ENCODE peak calls at places on chromosomes 12 and 14, in eight cellular contexts. O is PC-9; U is CD4-positive, CD25-positive, alpha-beta regulatory T cell; C is CD8-positive, alpha-beta memory T cell; Q is transverse colon; S is uterus; K is psoas muscle; Y is thyroid gland. X is an unnamed sample. For H3K9me3, the result is how much of the 10 kb centered on the place peaks cover.

GRCh38 chr14:88551936-88552565 is 2.8 kb downstream of the PTPN21 start:
- DNase-seq in O (no peak), U (no peak), C (no peak), Q (no peak), S (peak), K (peak), Y (peak), X (no peak)

GRCh38 chr14:95034806-95035205 is 122.5 kb downstream of the DICER1 start:
- DNase-seq in O (no peak), U (no peak), C (no peak), Q (no peak), S (no peak), K (no peak), Y (no peak), X (no peak)

GRCh38 chr14:74949211-74949610 is 6.2 kb downstream of the PGF start:
- DNase-seq in O (no peak), U (no peak), C (no peak), Q (no peak), S (no peak), K (no peak), Y (no peak), X (no peak)

GRCh38 chr12:96197503-96198272 is 3.5 kb downstream of the ELK3 start:
- DNase-seq in O (no peak), U (no peak), C (no peak), Q (no peak), S (no peak), K (no peak), Y (no peak), X (no peak)

GRCh38 chr14:49464885-49465284 is 121.3 kb downstream of the RPS29 start:
- DNase-seq in O (no peak), U (no peak), C (no peak), Q (no peak), S (no peak), K (no peak), Y (no peak), X (no peak)

GRCh38 chr14:101716956-101717662 is 44.4 kb upstream of the PPP2R5C start:
- DNase-seq in O (no peak), U (no peak), C (no peak), Q (no peak), S (no peak), K (no peak), Y (no peak), X (no peak)

GRCh38 chr12:111105294-111105693 is 184.9 kb upstream of the MYL2 start:
- DNase-seq in O (no peak), U (no peak), C (no peak), Q (no peak), S (no peak), K (no peak), Y (no peak), X (no peak)

GRCh38 chr14:101116486-101117130 is 213.1 kb upstream of the RTL1 start:
- DNase-seq in O (no peak), U (no peak), C (no peak), Q (no peak), S (no peak), K (no peak), Y (no peak), X (no peak)

GRCh38 chr14:103711516-103712431 is 3.5 kb downstream of the XRCC3 start:
- DNase-seq in O (peak), U (no peak), C (no peak), Q (peak), S (peak), K (peak), Y (peak), X (no peak)

GRCh38 chr14:37060496-37061260 is 111.7 kb downstream of the SLC25A21 start:
- DNase-seq in O (no peak), U (no peak), C (no peak), Q (no peak), S (no peak), K (no peak), Y (peak), X (no peak)

GRCh38 chr12:110699591-110700445 is 10.9 kb upstream of the HVCN1 start:
- DNase-seq in O (no peak), U (no peak), C (no peak), Q (no peak), S (no peak), K (no peak), Y (no peak), X (no peak)

GRCh38 chr12:120101182-120101581 is 15.4 kb downstream of the RAB35 start:
- DNase-seq in O (no peak), U (no peak), C (no peak), Q (peak), S (peak), K (no peak), Y (no peak), X (no peak)

GRCh38 chr14:61564623-61565091 is 130.7 kb upstream of the HIF1A start:
- DNase-seq in O (peak), U (no peak), C (no peak), Q (no peak), S (no peak), K (no peak), Y (no peak), X (no peak)

GRCh38 chr12:94753071-94753779 is 102.9 kb upstream of the TMCC3 start:
- DNase-seq in O (no peak), U (no peak), C (no peak), Q (no peak), S (peak), K (peak), Y (peak), X (no peak)

GRCh38 chr12:122318607-122319311 is 52.5 kb upstream of the VPS33A start:
- DNase-seq in O (peak), U (no peak), C (no peak), Q (no peak), S (no peak), K (no peak), Y (no peak), X (no peak)

GRCh38 chr12:109221277-109221931 is 87.7 kb downstream of the FOXN4 start:
- DNase-seq in O (no peak), U (no peak), C (no peak), Q (no peak), S (no peak), K (no peak), Y (no peak), X (no peak)

GRCh38 chr12:133073836-133074235 is 6.9 kb upstream of the ZNF140 start:
- DNase-seq in O (no peak), U (no peak), C (no peak), Q (no peak), S (no peak), K (no peak), Y (no peak), X (no peak)
- H3K9me3 ChIP-seq in O (under half), U (half or more), C (under half), Q (half or more), S (under half), K (half or more), Y (under half), X (under half)

GRCh38 chr14:70338550-70338949 is 20.9 kb downstream of the COX16 start:
- DNase-seq in O (no peak), U (no peak), C (no peak), Q (no peak), S (no peak), K (no peak), Y (no peak), X (no peak)

GRCh38 chr14:70343141-70343540 is 16.3 kb downstream of the COX16 start:
- DNase-seq in O (no peak), U (no peak), C (no peak), Q (no peak), S (no peak), K (no peak), Y (no peak), X (no peak)

GRCh38 chr14:70339039-70339438 is 20.4 kb downstream of the COX16 start:
- DNase-seq in O (no peak), U (no peak), C (no peak), Q (no peak), S (no peak), K (no peak), Y (no peak), X (no peak)

DNA sequence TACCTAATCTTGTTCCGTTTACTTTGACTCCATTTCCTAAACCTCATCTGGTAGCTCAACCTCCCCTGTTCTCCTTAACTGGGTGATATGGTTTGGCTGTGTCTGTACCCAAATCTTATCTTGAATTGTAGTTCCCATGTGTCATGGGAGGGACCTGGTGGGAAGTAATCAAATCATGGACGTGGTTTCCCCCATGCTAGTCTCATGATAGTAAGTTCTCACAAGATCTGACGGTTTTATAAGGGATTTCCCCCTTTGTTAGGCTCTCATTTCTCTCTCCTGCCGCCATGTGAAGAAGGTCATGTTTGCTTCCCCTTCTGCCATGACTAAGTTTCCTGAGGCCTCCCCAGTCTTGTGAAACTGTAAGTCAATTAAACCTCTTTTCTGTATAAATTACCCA is 19.5 kb downstream of the COX16 start:
- DNase-seq in O (no peak), U (no peak), C (no peak), Q (no peak), S (no peak), K (no peak), Y (no peak), X (no peak)
- H3K9me3 ChIP-seq in O (under half), U (under half), C (under half), Q (under half), S (under half), K (under half), Y (under half), X (under half)

GRCh38 chr14:44370727-44371126 is 136.4 kb downstream of the FSCB start:
- DNase-seq in O (no peak), U (no peak), C (no peak), Q (no peak), S (no peak), K (no peak), Y (no peak), X (no peak)
- H3K9me3 ChIP-seq in O (under half), U (under half), C (under half), Q (under half), S (under half), K (under half), Y (under half), X (under half)

DNA sequence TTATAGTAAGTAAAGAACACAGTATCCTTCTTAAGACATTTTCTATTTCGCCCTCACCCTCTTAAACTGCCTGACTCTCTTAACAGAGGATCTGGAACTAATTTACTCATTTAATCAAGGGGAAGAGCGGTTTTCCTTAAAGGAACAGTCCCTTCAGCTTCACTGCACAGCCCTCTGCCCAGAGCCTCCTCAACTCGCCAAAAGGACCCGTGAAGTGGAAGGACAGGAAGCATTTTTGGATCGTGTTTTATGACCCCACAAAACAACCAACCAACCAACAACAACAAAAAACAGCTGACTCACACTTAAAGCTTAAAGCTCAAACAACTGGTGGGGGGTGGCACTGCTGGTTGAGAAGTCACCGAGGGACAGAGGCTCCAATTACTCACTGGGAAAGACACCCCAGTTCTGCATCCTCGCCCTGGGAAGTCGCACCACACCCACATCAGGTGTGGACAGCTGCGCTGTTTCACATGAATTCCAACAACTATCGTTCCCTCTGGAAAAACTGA is 35.7 kb downstream of the NID2 start:
- DNase-seq in O (peak), U (no peak), C (no peak), Q (no peak), S (no peak), K (no peak), Y (no peak), X (no peak)
- H3K9me3 ChIP-seq in O (under half), U (under half), C (under half), Q (under half), S (under half), K (under half), Y (under half), X (under half)

GRCh38 chr12:3277261-3277943 is 200.2 kb downstream of the TSPAN9 start:
- DNase-seq in O (no peak), U (no peak), C (no peak), Q (no peak), S (no peak), K (no peak), Y (peak), X (no peak)

GRCh38 chr12:3274664-3275063 is 197.5 kb downstream of the TSPAN9 start:
- DNase-seq in O (no peak), U (no peak), C (no peak), Q (no peak), S (no peak), K (no peak), Y (no peak), X (no peak)

GRCh38 chr12:3276226-3276625 is 199.0 kb downstream of the TSPAN9 start:
- DNase-seq in O (no peak), U (no peak), C (no peak), Q (no peak), S (no peak), K (no peak), Y (no peak), X (no peak)

GRCh38 chr12:3273409-3273853 is 196.3 kb downstream of the TSPAN9 start:
- DNase-seq in O (peak), U (no peak), C (no peak), Q (no peak), S (no peak), K (no peak), Y (no peak), X (no peak)

DNA sequence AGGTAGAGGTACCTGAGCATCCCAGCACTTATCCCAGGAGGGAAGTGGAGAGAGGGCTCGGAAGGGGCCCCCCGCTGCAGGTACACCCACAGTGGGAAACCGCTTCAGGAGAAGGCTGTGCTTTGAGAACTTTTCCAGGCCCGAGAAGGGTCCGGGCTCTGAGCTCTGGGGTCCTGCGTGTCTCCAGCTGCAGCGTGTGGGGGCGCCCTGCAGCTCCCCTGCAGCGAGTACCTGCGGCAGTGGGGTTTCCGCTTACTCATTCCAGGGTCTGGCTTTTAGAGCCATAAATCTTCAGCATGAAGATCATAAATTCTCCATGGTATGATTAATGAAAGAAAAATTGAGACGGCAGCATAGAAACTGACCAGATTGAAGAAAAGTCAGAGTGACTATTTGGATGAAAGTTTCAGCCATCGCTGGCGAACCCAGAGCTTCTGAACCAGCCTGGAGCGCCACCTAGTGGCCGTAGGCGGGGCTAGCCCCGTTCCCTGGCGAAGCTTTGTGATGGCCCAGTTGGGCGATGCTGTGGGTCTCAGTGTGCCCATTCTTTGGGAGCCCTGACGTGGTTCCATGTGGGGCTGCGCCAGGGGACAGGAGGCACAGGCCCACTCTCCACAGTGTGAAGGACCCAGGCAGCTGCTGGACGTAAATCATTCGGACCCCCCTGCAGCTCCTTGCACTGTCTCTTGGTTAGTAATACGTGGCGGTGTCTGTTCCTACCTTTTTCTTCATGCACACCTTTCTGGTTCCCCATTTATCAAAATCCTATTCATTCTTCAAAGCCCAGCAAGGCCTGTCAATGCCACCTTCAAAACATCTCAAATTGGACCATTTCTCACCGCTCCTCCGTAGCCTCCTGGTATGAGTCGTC is 198.2 kb downstream of the TSPAN9 start:
- DNase-seq in O (peak), U (peak), C (peak), Q (peak), S (peak), K (peak), Y (peak), X (peak)
- H3K9me3 ChIP-seq in O (under half), U (under half), C (under half), Q (under half), S (under half), K (under half), Y (under half), X (under half)

GRCh38 chr14:80237142-80237541 is 25.8 kb upstream of the DIO2 start:
- DNase-seq in O (no peak), U (no peak), C (no peak), Q (no peak), S (no peak), K (no peak), Y (no peak), X (no peak)

DNA sequence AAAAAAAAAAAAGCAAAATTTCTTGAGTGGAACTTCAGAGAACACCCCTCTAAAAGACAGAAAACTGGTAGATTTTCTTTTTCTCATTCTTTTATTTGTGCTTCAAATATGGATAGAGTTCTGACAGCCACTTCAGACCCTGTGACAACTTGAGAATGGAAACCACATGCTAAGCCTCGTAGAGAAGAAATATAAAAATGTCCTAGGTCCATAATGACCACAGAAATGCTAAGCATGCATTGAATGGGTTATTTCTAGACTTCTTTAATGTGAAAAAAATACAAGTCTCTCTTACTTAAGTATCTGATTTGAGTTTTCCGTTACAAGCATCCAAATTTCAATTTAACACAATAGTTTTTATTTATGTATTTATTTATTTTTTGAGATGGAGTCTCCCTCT is 28.3 kb upstream of the DIO2 start:
- DNase-seq in O (no peak), U (no peak), C (no peak), Q (no peak), S (no peak), K (no peak), Y (no peak), X (no peak)
- H3K9me3 ChIP-seq in O (under half), U (under half), C (under half), Q (under half), S (under half), K (under half), Y (under half), X (under half)

DNA sequence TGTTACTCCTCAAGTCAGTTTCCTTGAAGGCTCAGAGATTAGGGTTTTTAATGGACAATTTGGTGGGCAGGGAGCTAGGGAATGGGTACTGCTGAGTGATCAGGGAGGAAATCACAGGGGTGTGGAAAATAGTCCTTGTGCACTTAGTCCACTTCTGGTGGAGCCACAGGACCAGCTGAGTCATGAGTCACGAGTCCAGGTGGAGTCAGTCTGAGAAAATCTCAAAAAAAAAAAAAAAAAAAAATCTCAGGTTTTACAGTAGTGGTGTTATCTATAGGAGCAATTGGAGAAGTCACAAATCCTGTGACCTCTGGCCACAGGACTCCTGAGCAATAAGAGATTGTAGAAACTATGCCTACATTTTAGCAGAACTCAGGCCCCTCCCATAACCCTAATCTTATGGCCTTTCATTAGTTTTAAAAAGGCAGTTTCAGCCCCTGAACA is 28.2 kb upstream of the AMN1 start:
- DNase-seq in O (peak), U (no peak), C (no peak), Q (peak), S (no peak), K (no peak), Y (no peak), X (no peak)
- H3K9me3 ChIP-seq in O (under half), U (under half), C (under half), Q (under half), S (under half), K (under half), Y (under half), X (under half)

DNA sequence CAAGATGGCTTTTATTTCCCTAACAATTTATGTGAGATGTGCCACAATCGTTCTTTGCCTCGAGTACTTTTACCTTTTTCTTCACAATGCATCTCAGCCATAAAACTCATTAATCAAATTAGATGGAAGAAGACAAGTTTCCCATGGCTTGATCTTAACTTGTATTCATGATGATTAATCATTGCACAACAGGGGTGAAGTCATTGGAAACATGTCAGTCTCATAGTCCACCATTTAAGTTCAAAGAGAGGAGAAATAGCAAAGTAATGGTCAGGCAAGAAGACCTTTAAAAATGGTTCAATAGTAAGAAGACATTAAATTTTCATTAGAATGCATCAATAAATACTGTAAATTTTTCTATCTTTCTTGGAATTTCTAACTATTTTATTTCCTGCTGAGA is 136.3 kb downstream of the FOXG1 start:
- DNase-seq in O (no peak), U (no peak), C (no peak), Q (no peak), S (no peak), K (no peak), Y (no peak), X (no peak)
- H3K9me3 ChIP-seq in O (under half), U (under half), C (under half), Q (under half), S (under half), K (under half), Y (under half), X (under half)

GRCh38 chr14:29821665-29822429 is 105.8 kb downstream of the PRKD1 start:
- DNase-seq in O (no peak), U (no peak), C (no peak), Q (no peak), S (no peak), K (no peak), Y (no peak), X (no peak)
- H3K9me3 ChIP-seq in O (under half), U (under half), C (under half), Q (under half), S (under half), K (under half), Y (under half), X (under half)

GRCh38 chr12:31524791-31525495 is 66.0 kb downstream of the DENND5B start:
- DNase-seq in O (no peak), U (no peak), C (no peak), Q (no peak), S (no peak), K (no peak), Y (no peak), X (no peak)
- H3K9me3 ChIP-seq in O (under half), U (under half), C (under half), Q (under half), S (under half), K (under half), Y (under half), X (under half)